ENCODE peak calls at places on chromosomes 1 and 21, in five cellular contexts. O is H1, N is tibial artery, X is Peyer's patch, M is Panc1. B is an unnamed sample. For H3K4me1 and H3K36me3, the result is how much of the 10 kb centered on the place peaks cover.

GRCh38 chr1:227895828-227896685 is 51.7 kb downstream of the WNT9A start:
- DNase-seq in O (no peak), N (peak), M (no peak), X (peak), B (no peak)

GRCh38 chr1:185559684-185560310 is 174.4 kb upstream of the HMCN1 start:
- DNase-seq in M (no peak), X (peak), O (peak), N (peak), B (peak)

GRCh38 chr1:165674599-165674998 is 23.8 kb downstream of the ALDH9A1 start:
- DNase-seq in M (no peak), N (no peak), O (no peak), X (no peak), B (no peak)

GRCh38 chr1:33634806-33635205 is 162.4 kb downstream of the ZSCAN20 start:
- DNase-seq in M (no peak), X (peak), N (peak), O (no peak), B (peak)

GRCh38 chr1:106185089-106185488 is 871.4 kb upstream of the PRMT6 start:
- DNase-seq in O (no peak), M (no peak), N (no peak), X (no peak), B (no peak)

GRCh38 chr1:36323636-36324321 is at the start of gene EVA1B:
- DNase-seq in X (peak), O (no peak), M (no peak), N (peak), B (peak)

GRCh38 chr1:88029142-88029541 is 654.9 kb upstream of the PKN2 start:
- DNase-seq in N (no peak), X (no peak), O (no peak), M (no peak), B (no peak)

GRCh38 chr1:246142320-246142893 is 364.7 kb downstream of the SMYD3 start:
- DNase-seq in M (peak), O (no peak), X (no peak), N (no peak), B (no peak)

GRCh38 chr1:59539961-59540681 is 243.2 kb downstream of the FGGY start:
- DNase-seq in X (no peak), M (no peak), O (no peak), N (no peak), B (no peak)

GRCh38 chr1:6459850-6460265 is 6.1 kb downstream of the TNFRSF25 start:
- DNase-seq in M (no peak), N (no peak), X (peak), O (no peak), B (peak)

GRCh38 chr1:15950763-15951295 is 25.1 kb downstream of the ZBTB17 start:
- DNase-seq in N (peak), X (peak), M (no peak), O (no peak), B (no peak)

GRCh38 chr1:9235560-9235959 is 986 bp downstream of the H6PD start:
- DNase-seq in N (no peak), O (no peak), M (no peak), X (no peak), B (no peak)

GRCh38 chr1:194296201-194296600 is 1109.8 kb upstream of the B3GALT2 start:
- DNase-seq in N (no peak), X (no peak), M (no peak), O (no peak), B (no peak)

GRCh38 chr1:67536957-67537646 is 106.9 kb upstream of the SERBP1 start:
- DNase-seq in X (no peak), O (no peak), M (no peak), N (no peak), B (no peak)

GRCh38 chr1:209672705-209673630 is 2.2 kb upstream of the G0S2 start:
- DNase-seq in M (no peak), N (no peak), O (no peak), X (no peak), B (peak)

GRCh38 chr21:40507978-40508377 is 339.0 kb downstream of the DSCAM start:
- DNase-seq in M (peak), O (no peak), X (no peak), N (no peak), B (no peak)

GRCh38 chr1:173420330-173420806 is 56.8 kb upstream of the PRDX6 start:
- DNase-seq in X (peak), M (no peak), O (peak), N (peak), B (peak)

GRCh38 chr1:193211539-193211938 is 25.1 kb upstream of the B3GALT2 start:
- DNase-seq in X (no peak), N (no peak), O (no peak), M (no peak), B (no peak)

GRCh38 chr1:182215797-182216196 is 154.3 kb upstream of the ZNF648 start:
- DNase-seq in O (no peak), N (no peak), X (no peak), M (no peak), B (no peak)

GRCh38 chr1:54834007-54834541 is 33.0 kb upstream of the TTC22 start:
- DNase-seq in N (no peak), M (no peak), O (no peak), X (no peak), B (no peak)

GRCh38 chr1:203777596-203777995 is 12.6 kb downstream of the LAX1 start:
- DNase-seq in N (no peak), X (peak), M (no peak), O (no peak), B (no peak)

GRCh38 chr1:52727956-52728656 is 1.9 kb downstream of the ZYG11B start:
- DNase-seq in M (no peak), N (no peak), O (no peak), X (no peak), B (no peak)

GRCh38 chr1:212030936-212031528 is 4.3 kb downstream of the INTS7 start:
- DNase-seq in X (no peak), N (no peak), O (no peak), M (no peak), B (no peak)

GRCh38 chr1:161013591-161014513 is 7.1 kb downstream of the F11R start:
- DNase-seq in N (peak), X (peak), O (no peak), M (no peak), B (peak)

GRCh38 chr1:78088015-78088414 is 42.2 kb downstream of the GIPC2 start:
- DNase-seq in X (no peak), O (no peak), M (no peak), N (no peak), B (no peak)

GRCh38 chr1:182910143-182910542 is 42.8 kb downstream of the SHCBP1L start:
- DNase-seq in X (no peak), O (no peak), M (no peak), N (no peak), B (no peak)

GRCh38 chr1:169604781-169605560 is 18.7 kb upstream of the F5 start:
- DNase-seq in X (peak), M (no peak), N (no peak), O (no peak), B (no peak)

GRCh38 chr1:40563266-40563665 is 31.8 kb downstream of the ZNF684 start:
- DNase-seq in X (no peak), O (no peak), M (no peak), N (no peak), B (no peak)

GRCh38 chr1:162696286-162696862 is 64.1 kb downstream of the DDR2 start:
- DNase-seq in N (peak), O (peak), M (no peak), X (peak), B (no peak)

GRCh38 chr1:8006037-8006963 is 19.8 kb downstream of the ERRFI1 start:
- DNase-seq in M (no peak), O (no peak), X (no peak), N (no peak), B (no peak)

GRCh38 chr1:155167166-155168104 is 5.7 kb downstream of the KRTCAP2 start:
- DNase-seq in N (peak), M (peak), O (no peak), X (peak), B (peak)

GRCh38 chr1:150548632-150549495 is at the start of gene ADAMTSL4:
- DNase-seq in X (peak), M (no peak), O (no peak), N (peak), B (peak)

GRCh38 chr1:27074175-27074780 is 61.6 kb upstream of the TENT5B start:
- DNase-seq in O (no peak), N (no peak), M (no peak), X (no peak), B (no peak)

GRCh38 chr1:41616563-41616962 is 132.1 kb upstream of the EDN2 start:
- DNase-seq in N (no peak), M (no peak), O (no peak), X (no peak), B (no peak)

GRCh38 chr1:42876009-42876408 is 29.6 kb downstream of the ZNF691 start:
- DNase-seq in X (no peak), O (no peak), N (no peak), M (no peak), B (no peak)

GRCh38 chr1:232110281-232111090 is 483.9 kb downstream of the DISC1 start:
- DNase-seq in M (no peak), N (no peak), X (no peak), O (peak), B (no peak)

GRCh38 chr1:234972411-234973191 is 156.0 kb downstream of the TOMM20 start:
- DNase-seq in O (no peak), N (no peak), X (peak), M (no peak), B (no peak)

GRCh38 chr21:27173052-27173451 is 206.2 kb upstream of the ADAMTS5 start:
- DNase-seq in M (no peak), X (no peak), N (no peak), O (no peak), B (no peak)

GRCh38 chr1:175272361-175272760 is 79.8 kb upstream of the KIAA0040 start:
- DNase-seq in M (no peak), N (no peak), X (no peak), O (no peak), B (no peak)

GRCh38 chr1:180182721-180183311 is 28.1 kb downstream of the QSOX1 start:
- DNase-seq in N (no peak), O (no peak), M (no peak), X (no peak), B (no peak)

GRCh38 chr1:167648252-167648849 is 18.3 kb downstream of the RCSD1 start:
- DNase-seq in X (no peak), N (no peak), M (no peak), O (no peak), B (no peak)

GRCh38 chr1:167650266-167651160 is 20.5 kb downstream of the RCSD1 start:
- DNase-seq in M (no peak), N (no peak), X (peak), O (no peak), B (no peak)

GRCh38 chr1:167651161-167651693 is 21.2 kb downstream of the RCSD1 start:
- DNase-seq in N (no peak), X (peak), O (no peak), M (no peak), B (no peak)

GRCh38 chr1:167645625-167646410 is 15.8 kb downstream of the RCSD1 start:
- DNase-seq in X (no peak), O (no peak), N (no peak), M (no peak), B (no peak)

GRCh38 chr1:167648978-167649752 is 19.1 kb downstream of the RCSD1 start:
- DNase-seq in M (no peak), X (no peak), N (peak), O (no peak), B (no peak)
- H3K4me1 ChIP-seq in M (under half), X (under half), N (under half), O (under half), B (half or more)

GRCh38 chr1:37455516-37455915 is 18.9 kb upstream of the ZC3H12A start:
- DNase-seq in O (no peak), N (no peak), M (no peak), X (no peak), B (no peak)
- H3K27ac ChIP-seq in O (no peak), N (peak), M (peak), X (no peak), B (no peak)

DNA sequence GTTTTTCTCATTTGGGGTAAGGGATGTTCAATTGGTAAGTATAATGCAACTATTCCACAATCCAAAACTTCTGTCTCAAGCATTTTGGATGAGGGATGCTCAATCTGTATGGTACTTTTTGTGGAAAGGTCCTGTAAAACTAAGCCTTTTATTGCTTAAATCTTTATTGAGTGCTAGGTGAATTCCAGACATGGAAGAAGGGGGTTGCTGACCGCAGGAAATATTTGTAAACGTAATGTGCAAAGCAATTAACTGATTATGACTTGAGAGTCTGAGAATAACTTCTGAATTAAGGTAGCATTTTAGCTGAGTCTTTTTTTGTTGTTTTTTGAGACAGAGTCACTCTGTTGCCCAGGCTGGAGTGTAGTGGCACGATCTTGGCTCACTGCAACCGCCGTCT is 3.1 kb downstream of the AKIRIN1 start:
- DNase-seq in N (no peak), O (no peak), M (no peak), X (no peak), B (no peak)
- H3K36me3 ChIP-seq in N (under half), O (half or more), M (under half), X (under half), B (under half)

GRCh38 chr1:12549106-12549459 is 68.9 kb downstream of the DHRS3 start:
- DNase-seq in M (no peak), X (peak), N (peak), O (no peak), B (no peak)
- H3K4me1 ChIP-seq in M (half or more), X (under half), N (under half), O (under half), B (under half)

GRCh38 chr1:20426371-20426770 is 59.6 kb downstream of the CAMK2N1 start:
- DNase-seq in X (peak), O (no peak), M (no peak), N (no peak), B (no peak)
- H3K27ac ChIP-seq in X (no peak), O (no peak), M (no peak), N (no peak), B (no peak)

DNA sequence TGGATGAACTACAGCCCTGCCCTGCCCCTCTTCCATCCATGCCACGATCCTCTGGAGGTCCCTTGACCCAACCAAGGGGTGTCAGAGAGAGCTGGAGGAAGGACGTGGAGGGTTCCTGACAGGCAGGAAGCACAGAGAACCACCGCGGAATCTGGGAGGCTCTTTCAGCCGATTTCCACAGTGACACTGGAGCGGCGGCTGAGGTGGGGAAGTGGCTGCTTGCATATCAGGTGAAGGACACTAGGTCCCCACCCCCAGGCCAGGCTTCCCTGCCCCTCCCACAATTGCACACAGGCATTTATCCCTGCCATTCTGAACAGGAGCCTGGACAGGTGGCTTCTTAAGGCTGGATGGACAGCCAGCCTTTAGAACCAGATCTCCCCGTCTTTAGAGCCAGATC is 17.5 kb downstream of the LRRC71 start:
- DNase-seq in O (no peak), X (no peak), N (no peak), M (no peak), B (no peak)
- H3K36me3 ChIP-seq in O (half or more), X (under half), N (under half), M (under half), B (under half)

DNA sequence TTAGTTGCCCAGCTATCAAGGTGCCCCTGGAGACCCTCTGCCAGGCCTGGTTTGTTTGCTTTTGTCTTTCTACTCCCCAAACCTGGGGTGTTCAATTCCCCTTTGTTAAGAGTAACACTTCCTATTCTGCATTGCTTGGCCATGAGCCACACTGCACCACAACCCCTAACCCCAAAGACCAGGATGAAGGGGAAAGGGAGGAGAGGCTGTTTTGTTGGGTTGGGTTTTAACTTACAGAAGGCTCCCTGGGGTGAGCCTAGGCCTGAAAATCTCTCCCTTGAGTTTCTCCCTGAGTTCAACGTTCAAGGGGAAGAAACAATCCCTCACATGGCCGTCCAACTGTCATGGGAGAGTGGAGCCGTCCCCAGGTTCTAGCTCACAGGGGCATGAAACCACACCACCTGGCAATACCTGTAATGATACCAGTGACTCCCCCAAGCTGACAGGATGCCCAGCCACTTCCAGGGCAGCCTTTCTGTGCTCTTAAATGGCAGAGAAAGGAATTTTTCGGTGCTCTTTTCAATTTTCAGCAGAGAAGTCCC is 15.0 kb downstream of the SLC45A3 start:
- DNase-seq in O (no peak), X (peak), N (no peak), M (no peak), B (no peak)
- H3K4me1 ChIP-seq in O (under half), X (half or more), N (under half), M (under half), B (under half)

DNA sequence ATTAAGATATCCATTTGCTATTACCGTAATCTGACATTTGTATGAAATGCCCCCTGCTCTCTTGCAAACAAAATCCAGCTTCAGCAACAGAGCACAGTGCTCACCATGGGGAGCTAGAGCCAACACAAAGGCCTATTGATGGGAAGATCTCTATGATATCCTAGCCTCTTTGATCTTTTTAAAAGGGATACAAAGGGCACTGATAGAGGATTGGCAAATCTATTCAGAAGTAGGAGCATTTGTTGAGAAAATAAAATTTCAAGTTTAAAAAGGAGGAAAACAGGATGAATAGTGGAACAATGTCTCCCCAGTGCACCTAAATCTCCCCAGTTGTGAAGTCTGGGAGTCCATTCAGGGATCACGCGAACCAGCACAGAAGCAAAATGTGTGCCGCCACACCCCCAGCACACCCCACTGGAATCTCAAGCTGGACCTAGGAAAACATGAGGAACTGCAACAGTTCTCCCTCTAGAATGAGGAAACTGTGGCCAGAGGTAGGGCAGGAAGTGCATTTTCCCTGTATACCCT is 32.2 kb downstream of the MRAP start:
- DNase-seq in N (no peak), M (no peak), X (no peak), O (no peak), B (no peak)
- H3K27ac ChIP-seq in N (no peak), M (no peak), X (no peak), O (no peak), B (no peak)

GRCh38 chr21:44774972-44775371 is 26.6 kb downstream of the UBE2G2 start:
- DNase-seq in X (no peak), M (no peak), N (no peak), O (no peak), B (no peak)

GRCh38 chr21:44778094-44778493 is 23.5 kb downstream of the UBE2G2 start:
- DNase-seq in O (no peak), X (no peak), M (no peak), N (no peak), B (no peak)

GRCh38 chr21:44778499-44778911 is 23.1 kb downstream of the UBE2G2 start:
- DNase-seq in X (peak), N (no peak), M (no peak), O (no peak), B (peak)

GRCh38 chr21:44771896-44772525 is 29.6 kb downstream of the UBE2G2 start:
- DNase-seq in O (no peak), M (no peak), N (no peak), X (no peak), B (no peak)

DNA sequence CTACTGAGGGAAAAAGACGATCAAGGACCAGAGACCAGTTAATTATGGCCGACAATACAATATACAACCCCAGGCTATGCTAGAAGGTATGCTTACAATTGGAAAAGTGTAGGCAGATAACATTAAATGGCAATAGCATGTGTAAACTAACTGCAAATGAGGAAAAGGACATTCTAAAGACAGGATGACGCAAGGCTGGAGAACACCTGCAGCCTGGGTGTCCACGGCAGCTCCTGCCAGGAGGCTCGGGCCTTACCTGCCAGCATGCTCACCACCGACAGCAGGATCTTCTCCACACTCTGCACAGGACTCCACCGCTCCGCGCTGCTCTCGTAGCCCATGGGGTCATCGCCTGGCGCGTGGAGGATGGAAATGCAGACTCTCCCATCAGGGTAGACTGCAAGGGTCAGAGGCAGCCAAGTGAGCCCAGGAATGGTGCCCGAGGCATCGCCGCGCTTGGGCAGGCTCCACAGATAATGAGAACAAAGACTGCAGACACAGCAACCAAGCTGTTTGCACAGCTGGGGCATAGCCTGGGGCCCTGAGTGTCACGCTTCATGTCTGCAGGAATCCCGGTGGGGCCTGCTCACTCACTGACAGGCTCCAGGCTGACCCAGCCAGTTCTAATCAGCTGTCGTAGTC is 28.2 kb downstream of the UBE2G2 start:
- DNase-seq in N (no peak), O (no peak), M (no peak), X (peak), B (no peak)
- H3K36me3 ChIP-seq in N (half or more), O (half or more), M (under half), X (under half), B (half or more)

GRCh38 chr1:25831569-25832196 is 11.9 kb downstream of the MTFR1L start:
- DNase-seq in N (no peak), X (no peak), M (no peak), O (no peak), B (no peak)

GRCh38 chr1:25834894-25835293 is 15.1 kb downstream of the MTFR1L start:
- DNase-seq in M (no peak), O (no peak), N (no peak), X (no peak), B (no peak)

GRCh38 chr1:25836695-25837094 is 16.9 kb downstream of the MTFR1L start:
- DNase-seq in X (no peak), N (no peak), O (no peak), M (no peak), B (no peak)

GRCh38 chr1:25832336-25833037 is 12.7 kb downstream of the MTFR1L start:
- DNase-seq in M (no peak), X (no peak), N (no peak), O (no peak), B (no peak)

GRCh38 chr1:25833158-25833557 is 13.4 kb downstream of the MTFR1L start:
- DNase-seq in N (no peak), O (no peak), X (no peak), M (no peak), B (no peak)
- H3K4me1 ChIP-seq in N (under half), O (under half), X (under half), M (under half), B (under half)

B was measured in CD4-positive, CD25-positive, alpha-beta regulatory T cell.